ENCODE peak calls at places on chromosomes 6 and 20, in six cellular contexts. G is HepG2, D is GM12892, V is GM12878, I is K562, M is H1. O is an unnamed sample.

GRCh38 chr6:95743591-95743990 is 166.3 kb downstream of the MANEA start:
- DNase-seq in G (peak; percentile 12), I (no peak), D (no peak), V (no peak), M (no peak), O (no peak)

GRCh38 chr6:137813308-137813707 is 53.8 kb upstream of the TNFAIP3 start:
- DNase-seq in M (no peak), G (no peak), I (no peak), V (no peak), D (no peak), O (no peak)

GRCh38 chr6:49326337-49326736 is 136.7 kb downstream of the MMUT start:
- DNase-seq in M (no peak), V (no peak), I (no peak), G (no peak), D (no peak), O (no peak)

GRCh38 chr6:84892666-84893065 is 128.3 kb upstream of the TBX18 start:
- DNase-seq in D (no peak), G (no peak), I (no peak), V (no peak), M (no peak), O (no peak)

GRCh38 chr6:125954735-125955410 is 1.7 kb upstream of the HINT3 start:
- DNase-seq in M (no peak), G (no peak), I (no peak), D (no peak), V (no peak), O (no peak)

GRCh38 chr6:145735356-145736165 is at the start of gene EPM2A:
- DNase-seq in G (peak; percentile 80), V (peak; percentile 75), D (peak; percentile 26), I (peak; percentile 46), M (peak; percentile 25), O (peak; percentile 47)

GRCh38 chr6:18585032-18585573 is 198.0 kb downstream of the RNF144B start:
- DNase-seq in V (no peak), G (peak; percentile 88), I (peak; percentile 24), D (no peak), M (no peak), O (no peak)

GRCh38 chr6:37485259-37485658 is 14.4 kb downstream of the CCDC167 start:
- DNase-seq in D (no peak), V (no peak), I (peak; percentile 64), G (no peak), M (no peak), O (no peak)

GRCh38 chr20:57390604-57391438 is at the start of gene RBM38:
- DNase-seq in I (peak; percentile 91), V (no peak), M (no peak), G (peak; percentile 56), D (peak; percentile 85), O (peak; percentile 88)

GRCh38 chr6:159691133-159691962 is 1.7 kb downstream of the SOD2 start:
- DNase-seq in D (no peak), G (peak; percentile 93), M (no peak), I (peak; percentile 47), V (peak; percentile 47), O (peak; percentile 11)

GRCh38 chr6:53168516-53169257 is 20.0 kb upstream of the GCM1 start:
- DNase-seq in I (no peak), G (no peak), V (no peak), M (no peak), D (no peak), O (no peak)

GRCh38 chr20:41159547-41159946 is 22.2 kb downstream of the PLCG1 start:
- DNase-seq in I (peak; percentile 23), V (no peak), G (no peak), D (no peak), M (no peak), O (no peak)

GRCh38 chr6:149580880-149581279 is 14.7 kb downstream of the GINM1 start:
- DNase-seq in G (no peak), D (no peak), M (no peak), I (no peak), V (no peak), O (no peak)

GRCh38 chr20:22584922-22585785 is 782 bp upstream of the FOXA2 start:
- DNase-seq in G (peak; percentile 93), V (no peak), I (peak; percentile 26), D (no peak), M (no peak), O (no peak)

GRCh38 chr6:2959909-2960719 is 11.3 kb downstream of the SERPINB6 start:
- DNase-seq in M (no peak), D (no peak), V (no peak), I (no peak), G (no peak), O (no peak)

GRCh38 chr6:33589723-33590530 is 9.9 kb upstream of the BAK1 start:
- DNase-seq in V (peak; percentile 37), M (no peak), G (peak; percentile 97), D (peak; percentile 63), I (peak; percentile 81), O (peak; percentile 58)

GRCh38 chr6:158391276-158391675 is 79.0 kb downstream of the TULP4 start:
- DNase-seq in M (no peak), G (no peak), I (no peak), V (no peak), D (no peak), O (no peak)

GRCh38 chr6:131761061-131761761 is 46.6 kb upstream of the ENPP1 start:
- DNase-seq in G (no peak), D (no peak), I (no peak), V (no peak), M (no peak), O (no peak)

GRCh38 chr6:30942338-30943060 is 1.7 kb downstream of the MUCL3 start:
- DNase-seq in D (no peak), M (peak; percentile 83), V (no peak), G (peak; percentile 86), I (peak; percentile 84), O (no peak)

GRCh38 chr20:20095114-20095872 is 43.0 kb downstream of the CFAP61 start:
- DNase-seq in M (no peak), I (no peak), V (no peak), G (no peak), D (no peak), O (no peak)

GRCh38 chr20:25046181-25046641 is 11.7 kb downstream of the ACSS1 start:
- DNase-seq in I (no peak), M (no peak), G (peak; percentile 76), V (no peak), D (no peak), O (no peak)

GRCh38 chr6:110511401-110511800 is 35.0 kb upstream of the SLC22A16 start:
- DNase-seq in M (peak; percentile 84), V (no peak), D (no peak), G (no peak), I (no peak), O (no peak)

GRCh38 chr6:137403855-137404254 is 90.3 kb downstream of the OLIG3 start:
- DNase-seq in V (no peak), G (no peak), M (no peak), D (no peak), I (no peak), O (no peak)

DNA sequence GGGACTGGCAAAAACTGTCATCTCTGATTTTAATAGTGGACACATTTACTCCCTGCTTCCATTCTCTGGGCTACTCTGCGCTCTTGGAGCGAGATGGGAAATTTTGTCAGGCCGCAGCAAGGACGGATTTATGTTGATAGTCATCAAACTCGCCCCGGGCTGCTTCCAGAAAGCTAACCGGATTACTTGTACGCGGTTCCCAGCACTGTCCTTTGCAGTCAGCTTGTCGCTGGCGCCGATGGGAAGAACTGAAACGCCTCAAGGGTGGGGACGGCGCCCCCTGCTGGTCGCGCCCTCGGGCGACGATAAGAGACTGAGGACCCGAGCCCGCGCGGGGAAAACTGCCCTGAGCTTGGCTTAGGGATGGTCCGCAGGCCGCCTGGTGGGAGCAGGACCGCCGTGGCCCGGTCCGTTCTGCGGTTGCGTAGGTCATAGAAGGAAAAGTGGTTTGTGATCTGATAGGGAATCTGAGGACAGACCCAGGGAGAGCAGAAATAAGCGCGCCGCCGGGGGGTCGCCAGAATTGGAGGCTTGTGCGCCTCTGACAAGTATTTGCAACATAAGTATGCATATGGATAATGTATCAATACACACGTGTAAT is 984 bp upstream of the ABT1 start:
- DNase-seq in M (peak; percentile 83), G (peak; percentile 91), V (no peak), D (peak; percentile 54), I (peak; percentile 88), O (peak; percentile 49)
- TF ChIP-seq POLR2AphosphoS5 in M (no peak), G (peak; percentile 21), V (no peak), D (no peak), I (no peak), O (no peak)

DNA sequence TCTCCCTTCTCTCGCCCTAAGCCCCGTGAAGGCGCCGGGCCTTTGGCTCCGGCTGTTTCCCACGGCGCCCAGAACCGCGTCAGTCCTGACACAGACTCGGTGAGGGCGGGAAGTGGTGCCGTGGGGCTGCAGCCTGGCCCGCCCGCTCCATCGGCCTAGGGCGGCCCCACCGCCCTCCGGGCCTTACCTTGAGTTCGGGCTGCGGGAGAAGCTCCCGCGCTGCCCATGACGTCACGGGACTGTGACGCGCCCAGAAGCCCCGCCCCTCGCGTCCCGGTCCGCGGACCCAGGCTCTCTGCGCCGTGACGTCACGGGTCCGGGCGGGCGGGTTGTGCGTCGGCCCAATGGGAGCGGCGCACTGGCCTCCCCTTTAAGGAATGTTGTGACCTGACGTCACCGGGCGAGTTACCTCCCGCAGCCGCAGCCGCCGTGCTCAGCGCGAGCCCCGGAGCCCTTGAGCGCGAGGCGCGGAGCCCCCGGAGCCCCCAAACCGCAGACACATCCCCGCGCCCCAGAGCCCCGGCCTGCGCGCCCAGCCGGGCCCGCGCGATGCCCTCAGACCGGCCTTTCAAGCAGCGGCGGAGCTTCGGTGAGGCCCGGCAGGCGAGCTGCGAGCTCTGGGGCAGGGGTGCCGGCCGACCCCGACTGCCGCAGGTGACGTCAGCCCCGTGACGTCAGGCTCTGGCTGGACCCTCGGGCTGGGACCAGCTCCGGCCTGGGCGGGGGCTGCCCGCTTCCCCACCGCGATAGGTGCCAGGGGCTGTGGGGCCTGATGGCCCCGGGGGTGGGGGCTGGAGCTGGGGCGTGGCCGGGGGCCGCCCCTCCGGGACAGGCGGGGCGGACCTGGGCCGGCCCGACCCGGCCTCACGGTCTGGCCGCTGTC is at the start of gene MAP1LC3A:
- DNase-seq in V (no peak), G (no peak), M (peak; percentile 46), D (peak; percentile 87), I (peak; percentile 64), O (peak; percentile 94)
- TF ChIP-seq POLR2A in V (peak; percentile 57), G (no peak), M (no peak), D (no peak), I (no peak), O (no peak)

GRCh38 chr20:23641936-23642751 is 4.4 kb upstream of the CST3 start:
- DNase-seq in I (no peak), G (no peak), V (no peak), D (no peak), M (no peak), O (no peak)
- TF ChIP-seq TAF1 in I (no peak), G (no peak), V (no peak), D (no peak), M (no peak), O (no peak)

GRCh38 chr20:9457055-9457454 is 57.3 kb upstream of the LAMP5 start:
- DNase-seq in D (no peak), V (peak; percentile 62), I (no peak), G (no peak), M (no peak), O (no peak)

GRCh38 chr20:9454781-9455180 is 59.6 kb upstream of the LAMP5 start:
- DNase-seq in I (no peak), D (no peak), M (no peak), G (no peak), V (no peak), O (no peak)

GRCh38 chr20:9458075-9458818 is 56.1 kb upstream of the LAMP5 start:
- DNase-seq in D (no peak), G (peak; percentile 59), I (no peak), M (no peak), V (peak; percentile 34), O (no peak)

GRCh38 chr20:9460518-9460917 is 53.9 kb upstream of the LAMP5 start:
- DNase-seq in I (no peak), M (no peak), V (no peak), G (no peak), D (no peak), O (no peak)
- TF ChIP-seq POLR2AphosphoS5 in I (no peak), M (no peak), V (no peak), G (no peak), D (no peak), O (no peak)

GRCh38 chr6:156910938-156911337 is 133.8 kb downstream of the ARID1B start:
- DNase-seq in V (no peak), I (no peak), D (no peak), G (no peak), M (no peak), O (no peak)
- TF ChIP-seq POLR2A in V (no peak), I (no peak), D (no peak), G (no peak), M (no peak), O (no peak)

O was measured in GM12891.